ENCODE peak calls at places on chromosomes 13 and 19, in nine cellular contexts. G is GM23338, X is brain microvascular endothelial cell, E is IMR-90, B is cardiac fibroblast, Z is HepG2, T is GM12878, M is neural progenitor cell, W is fibroblast of mammary gland. L is an unnamed sample.

GRCh38 chr19:42057856-42058255 is 12.2 kb downstream of the GRIK5 start:
- DNase-seq in B (no peak), G (no peak), T (no peak), W (no peak), M (no peak), Z (no peak), E (no peak), X (no peak), L (no peak)

GRCh38 chr19:16315825-16316505 is 8.7 kb upstream of the KLF2 start:
- DNase-seq in E (peak), M (no peak), G (no peak), X (peak), B (peak), W (peak), T (no peak), Z (no peak), L (peak)

GRCh38 chr19:372306-372890 is 27.8 kb upstream of the MIER2 start:
- DNase-seq in X (peak), T (no peak), B (peak), M (no peak), Z (no peak), W (peak), E (peak), G (no peak), L (peak)

GRCh38 chr19:40023969-40024368 is 27.1 kb downstream of the ZNF546 start:
- DNase-seq in W (no peak), Z (no peak), B (no peak), X (no peak), T (no peak), E (no peak), M (no peak), G (no peak), L (no peak)

GRCh38 chr19:17872251-17873001 is 681 bp downstream of the SLC5A5 start:
- DNase-seq in E (no peak), M (no peak), G (peak), Z (no peak), X (no peak), T (no peak), B (no peak), W (no peak), L (no peak)

GRCh38 chr19:54160948-54161347 is 1.4 kb upstream of the LENG1 start:
- DNase-seq in G (peak), B (no peak), E (no peak), W (no peak), T (no peak), X (no peak), Z (no peak), M (no peak), L (no peak)

GRCh38 chr13:74000906-74001305 is 133.3 kb downstream of the KLF12 start:
- DNase-seq in E (no peak), X (no peak), G (no peak), Z (no peak), B (no peak), T (no peak), M (no peak), W (peak), L (peak)

GRCh38 chr13:95191821-95192220 is 109.4 kb downstream of the ABCC4 start:
- DNase-seq in W (peak), T (peak), X (peak), G (peak), E (peak), Z (peak), B (peak), M (peak), L (peak)

GRCh38 chr13:33228645-33229445 is 56.7 kb downstream of the STARD13 start:
- DNase-seq in W (peak), Z (peak), G (peak), T (no peak), X (peak), M (peak), E (peak), B (peak), L (peak)

GRCh38 chr13:112850273-112850672 is 118.7 kb upstream of the MCF2L start:
- DNase-seq in G (no peak), T (no peak), W (no peak), M (no peak), Z (no peak), B (no peak), X (no peak), E (no peak), L (no peak)

GRCh38 chr13:99606322-99607089 is 105.2 kb downstream of the TM9SF2 start:
- DNase-seq in T (no peak), M (peak), X (peak), E (peak), W (peak), Z (peak), G (peak), B (peak), L (peak)
- TF ChIP-seq CTCF in T (no peak), M (no peak), X (no peak), E (no peak), W (no peak), Z (peak), G (no peak), B (no peak), L (no peak)

DNA sequence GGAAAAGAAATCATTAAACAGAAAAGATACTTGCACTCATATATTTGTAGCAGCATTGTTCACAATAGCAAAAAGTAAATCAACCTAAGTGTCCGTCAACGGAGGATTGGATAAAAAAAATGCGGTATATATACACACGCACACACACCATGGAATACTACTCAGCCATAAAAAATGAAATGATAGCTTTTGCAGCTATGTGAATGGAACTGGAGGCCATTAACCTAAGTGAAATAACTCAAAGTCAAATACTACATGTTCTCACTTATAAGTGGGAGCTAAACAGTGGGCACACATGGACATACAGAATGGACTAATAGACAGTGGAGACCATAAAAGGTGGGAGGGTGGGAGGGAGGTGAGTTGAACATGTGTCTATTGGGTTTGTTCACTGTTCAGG is 18.4 kb downstream of the WBP4 start:
- DNase-seq in T (no peak), M (no peak), E (no peak), Z (no peak), X (no peak), G (no peak), W (no peak), B (no peak), L (no peak)
- TF ChIP-seq CTCF in T (no peak), M (no peak), E (no peak), Z (no peak), X (no peak), G (no peak), W (no peak), B (no peak), L (no peak)

DNA sequence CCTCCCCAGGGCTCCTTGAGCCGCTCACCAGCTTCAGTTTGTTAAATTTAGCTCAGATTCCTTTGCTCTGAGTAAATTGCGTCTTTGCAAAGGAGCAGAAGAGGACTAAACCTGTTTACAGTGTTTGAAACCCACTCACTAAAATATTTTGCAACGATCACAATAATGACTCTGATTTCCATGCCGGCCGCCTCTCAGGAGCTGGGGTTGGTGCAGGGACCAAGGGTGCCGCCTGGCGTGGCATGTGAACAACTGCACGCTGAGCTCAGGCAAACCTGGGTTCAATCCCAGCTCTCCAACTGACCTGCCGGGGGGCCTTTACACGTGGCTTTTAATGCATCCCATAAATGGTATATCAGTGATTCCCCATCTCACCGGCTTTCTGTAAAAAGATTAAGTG is 68.7 kb upstream of the CACNA1A start:
- DNase-seq in Z (peak), T (no peak), B (no peak), E (peak), W (peak), G (peak), X (no peak), M (peak), L (peak)
- TF ChIP-seq CTCF in Z (peak), T (no peak), B (peak), E (peak), W (peak), G (peak), X (peak), M (peak), L (peak)

DNA sequence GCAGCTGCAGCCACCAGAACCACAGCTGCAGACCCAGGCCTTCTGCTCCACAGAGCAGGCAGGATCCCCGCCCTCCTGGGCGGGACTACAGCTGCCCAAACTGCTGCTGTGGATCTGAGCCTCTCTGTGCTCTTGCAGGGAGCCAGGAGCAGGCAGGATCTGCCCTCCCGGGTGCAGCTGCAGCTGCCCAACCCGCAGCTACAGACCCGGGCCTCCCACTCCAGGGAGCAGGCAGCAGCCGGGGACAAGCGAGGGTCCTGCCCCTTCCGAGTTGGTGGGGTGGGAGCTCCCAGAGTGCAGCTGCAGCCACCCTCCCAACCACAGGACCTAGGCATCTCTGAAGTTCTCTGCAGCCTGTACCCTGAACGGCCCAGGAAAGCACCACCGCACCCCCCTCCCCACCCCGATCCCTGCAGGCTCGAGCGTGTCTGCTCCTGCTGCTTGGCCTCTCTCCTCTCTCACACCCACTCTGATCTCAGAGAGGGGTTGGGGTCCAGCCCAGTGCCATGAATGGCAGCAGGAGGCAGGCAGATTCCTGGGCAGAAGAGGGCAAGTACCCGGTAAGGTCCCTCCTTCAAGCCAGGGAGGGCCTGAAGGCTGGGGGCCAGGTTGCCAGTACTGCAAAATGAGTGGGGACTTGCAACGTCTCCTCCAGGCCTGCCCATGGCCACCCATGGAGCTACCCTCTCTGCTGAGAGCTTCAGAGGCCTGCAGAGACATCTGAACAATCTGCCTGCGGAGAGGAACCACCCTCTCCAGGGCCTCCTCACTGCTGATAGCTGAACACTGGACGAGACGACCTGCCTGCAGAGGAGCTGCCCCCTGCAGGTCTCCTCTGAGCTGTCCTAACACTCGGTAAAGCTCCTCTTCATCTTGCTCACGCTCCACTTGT is 16.4 kb upstream of the EMP3 start:
- DNase-seq in B (peak), Z (peak), G (peak), W (peak), T (no peak), M (peak), E (no peak), X (no peak), L (no peak)
- TF ChIP-seq CTCF in B (peak), Z (peak), G (peak), W (peak), T (no peak), M (peak), E (no peak), X (peak), L (peak)

GRCh38 chr19:57672466-57672865 is 3.7 kb downstream of the ZSCAN4 start:
- DNase-seq in B (no peak), E (no peak), X (no peak), W (no peak), G (no peak), M (no peak), Z (no peak), T (no peak), L (no peak)

GRCh38 chr19:57671124-57671895 is 2.6 kb downstream of the ZSCAN4 start:
- DNase-seq in T (no peak), B (no peak), M (no peak), E (no peak), W (peak), Z (no peak), X (no peak), G (no peak), L (peak)

GRCh38 chr19:57675881-57676280 is 5.9 kb upstream of the ZNF551 start:
- DNase-seq in W (peak), Z (no peak), E (no peak), G (no peak), X (no peak), T (no peak), M (no peak), B (no peak), L (peak)
- TF ChIP-seq CTCF in W (no peak), Z (no peak), E (no peak), G (no peak), X (no peak), T (no peak), M (no peak), B (no peak), L (no peak)

GRCh38 chr13:100987993-100988392 is 313.4 kb upstream of the TMTC4 start:
- DNase-seq in T (no peak), G (peak), B (no peak), X (peak), W (peak), M (peak), Z (no peak), E (peak), L (peak)
- TF ChIP-seq CTCF in T (no peak), G (peak), B (no peak), X (peak), W (peak), M (peak), Z (peak), E (peak), L (peak)

GRCh38 chr13:93951153-93951552 is 528.3 kb downstream of the DCT start:
- DNase-seq in X (no peak), W (peak), T (no peak), Z (no peak), G (peak), E (peak), B (peak), M (no peak), L (peak)

GRCh38 chr13:93956416-93956815 is 523.1 kb downstream of the DCT start:
- DNase-seq in M (no peak), X (no peak), E (no peak), B (no peak), W (no peak), G (no peak), Z (no peak), T (no peak), L (peak)

GRCh38 chr13:93948523-93948922 is 531.0 kb downstream of the DCT start:
- DNase-seq in G (no peak), B (no peak), M (no peak), E (no peak), X (no peak), T (no peak), Z (no peak), W (no peak), L (no peak)

GRCh38 chr13:93957371-93957770 is 522.1 kb downstream of the DCT start:
- DNase-seq in E (no peak), X (no peak), G (no peak), W (no peak), Z (no peak), M (no peak), T (no peak), B (no peak), L (no peak)

DNA sequence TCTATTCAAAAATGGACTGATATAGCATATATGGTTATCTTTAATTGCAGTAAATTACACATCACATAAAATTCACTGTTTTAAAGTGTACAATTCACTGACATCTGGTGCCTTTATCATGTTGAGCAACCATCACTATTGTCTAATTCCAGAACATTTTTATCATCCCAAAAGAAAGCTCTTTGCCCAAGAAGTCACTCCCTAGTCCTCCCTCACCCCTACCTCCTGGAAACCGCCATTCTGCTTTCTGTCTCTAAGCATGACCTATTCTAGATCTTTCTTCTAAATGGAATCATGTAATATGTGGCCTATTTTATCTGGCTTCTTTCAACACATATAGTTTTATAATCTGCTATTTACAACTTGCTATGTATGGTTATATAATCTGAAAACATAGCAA is 525.6 kb downstream of the DCT start:
- DNase-seq in E (no peak), T (no peak), X (no peak), G (no peak), M (no peak), B (peak), W (no peak), Z (no peak), L (peak)
- TF ChIP-seq CTCF in E (no peak), T (no peak), X (no peak), G (no peak), M (no peak), B (no peak), W (no peak), Z (no peak), L (no peak)

GRCh38 chr13:65907656-65908441 is 1322.3 kb downstream of the PCDH9 start:
- DNase-seq in M (no peak), B (no peak), W (no peak), X (peak), G (no peak), Z (no peak), T (no peak), E (peak), L (no peak)
- TF ChIP-seq CTCF in M (no peak), B (no peak), W (no peak), X (no peak), G (no peak), Z (no peak), T (no peak), E (no peak), L (no peak)

L was measured in fibroblast of the aortic adventitia.